ENCODE peak calls at places on chromosomes 7 and 10, in four cellular contexts. One of them, this sample, is unnamed.
A peak's percentile ranks its signal among the peaks of the same experiment; 100 is the strongest.

GRCh38 chr7:83655951-83656556 is 7.1 kb upstream of the SEMA3E start:
- DNase-seq in endothelial cell: peak; percentile 50
- DNase-seq in AG10803: peak; percentile 52
- DNase-seq in GM20000: peak; percentile 32
- DNase-seq in this sample: peak; percentile 38

GRCh38 chr7:47119408-47119807 is 462.5 kb downstream of the TNS3 start:
- DNase-seq in endothelial cell: no peak
- DNase-seq in AG10803: peak; percentile 15
- DNase-seq in GM20000: no peak
- DNase-seq in this sample: no peak

GRCh38 chr7:8128457-8129322 is 133.3 kb downstream of the ICA1 start:
- DNase-seq in endothelial cell: no peak
- DNase-seq in AG10803: no peak
- DNase-seq in GM20000: no peak
- DNase-seq in this sample: no peak

GRCh38 chr10:1103551-1103950 is 47.4 kb downstream of the WDR37 start:
- DNase-seq in endothelial cell: no peak
- DNase-seq in AG10803: no peak
- DNase-seq in GM20000: no peak
- DNase-seq in this sample: no peak

GRCh38 chr7:43750016-43750887 is 8.2 kb upstream of the BLVRA start:
- DNase-seq in endothelial cell: no peak
- DNase-seq in AG10803: no peak
- DNase-seq in GM20000: no peak
- DNase-seq in this sample: no peak

GRCh38 chr10:77164616-77165311 is 472.8 kb downstream of the KCNMA1 start:
- DNase-seq in endothelial cell: no peak
- DNase-seq in AG10803: peak; percentile 57
- DNase-seq in GM20000: no peak
- DNase-seq in this sample: no peak

GRCh38 chr7:148719753-148720152 is 21.1 kb downstream of the CUL1 start:
- DNase-seq in endothelial cell: no peak
- DNase-seq in AG10803: no peak
- DNase-seq in GM20000: no peak
- DNase-seq in this sample: no peak

GRCh38 chr7:30349170-30349569 is 64.8 kb downstream of the ZNRF2 start:
- DNase-seq in endothelial cell: no peak
- DNase-seq in AG10803: no peak
- DNase-seq in GM20000: no peak
- DNase-seq in this sample: no peak

GRCh38 chr7:2802504-2803341 is 41.4 kb downstream of the GNA12 start:
- DNase-seq in endothelial cell: no peak
- DNase-seq in AG10803: no peak
- DNase-seq in GM20000: no peak
- DNase-seq in this sample: no peak

GRCh38 chr7:158747408-158747807 is 42.8 kb upstream of the NCAPG2 start:
- DNase-seq in endothelial cell: no peak
- DNase-seq in AG10803: no peak
- DNase-seq in GM20000: no peak
- DNase-seq in this sample: no peak

GRCh38 chr7:27032843-27033242 is 63.0 kb downstream of the HOXA1 start:
- DNase-seq in endothelial cell: no peak
- DNase-seq in AG10803: peak; percentile 60
- DNase-seq in GM20000: no peak
- DNase-seq in this sample: no peak

GRCh38 chr7:156616269-156617202 is 24.0 kb upstream of the RNF32 start:
- DNase-seq in endothelial cell: no peak
- DNase-seq in AG10803: no peak
- DNase-seq in GM20000: no peak
- DNase-seq in this sample: no peak

GRCh38 chr7:44043902-44044301 is 600 bp upstream of the DBNL start:
- DNase-seq in endothelial cell: no peak
- DNase-seq in AG10803: no peak
- DNase-seq in GM20000: no peak
- DNase-seq in this sample: no peak

GRCh38 chr10:396107-396506 is 260.9 kb downstream of the ZMYND11 start:
- DNase-seq in endothelial cell: no peak
- DNase-seq in AG10803: no peak
- DNase-seq in GM20000: no peak
- DNase-seq in this sample: no peak

GRCh38 chr7:55019691-55020480 is 1.1 kb downstream of the EGFR start:
- DNase-seq in endothelial cell: peak; percentile 50
- DNase-seq in AG10803: no peak
- DNase-seq in GM20000: peak; percentile 52
- DNase-seq in this sample: no peak

GRCh38 chr10:122276611-122277205 is 5.6 kb downstream of the BTBD16 start:
- DNase-seq in endothelial cell: no peak
- DNase-seq in AG10803: peak; percentile 52
- DNase-seq in GM20000: no peak
- DNase-seq in this sample: no peak

GRCh38 chr7:150738092-150739044 is 1.1 kb downstream of the GIMAP5 start:
- DNase-seq in endothelial cell: no peak
- DNase-seq in AG10803: no peak
- DNase-seq in GM20000: no peak
- DNase-seq in this sample: no peak

GRCh38 chr7:150737265-150738055 is at the start of gene GIMAP5:
- DNase-seq in endothelial cell: no peak
- DNase-seq in AG10803: no peak
- DNase-seq in GM20000: no peak
- DNase-seq in this sample: no peak

GRCh38 chr7:150736864-150737263 is 354 bp upstream of the GIMAP5 start:
- DNase-seq in endothelial cell: no peak
- DNase-seq in AG10803: no peak
- DNase-seq in GM20000: no peak
- DNase-seq in this sample: no peak

GRCh38 chr7:150740053-150740452 is 2.8 kb downstream of the GIMAP5 start:
- DNase-seq in endothelial cell: no peak
- DNase-seq in AG10803: no peak
- DNase-seq in GM20000: no peak
- DNase-seq in this sample: no peak

GRCh38 chr7:150739045-150739432 is 1.8 kb downstream of the GIMAP5 start:
- DNase-seq in endothelial cell: no peak
- DNase-seq in AG10803: no peak
- DNase-seq in GM20000: no peak
- DNase-seq in this sample: no peak
- TF ChIP-seq CTCF in endothelial cell: no peak
- TF ChIP-seq CTCF in AG10803: no peak
- TF ChIP-seq CTCF in GM20000: no peak
- TF ChIP-seq CTCF in this sample: no peak

GRCh38 chr10:69491611-69492010 is 40.3 kb downstream of the TSPAN15 start:
- DNase-seq in endothelial cell: no peak
- DNase-seq in AG10803: no peak
- DNase-seq in GM20000: no peak
- DNase-seq in this sample: no peak

GRCh38 chr10:69492091-69492745 is 41.0 kb downstream of the TSPAN15 start:
- DNase-seq in endothelial cell: no peak
- DNase-seq in AG10803: no peak
- DNase-seq in GM20000: no peak
- DNase-seq in this sample: no peak

GRCh38 chr10:69492746-69493462 is 41.6 kb downstream of the TSPAN15 start:
- DNase-seq in endothelial cell: no peak
- DNase-seq in AG10803: no peak
- DNase-seq in GM20000: no peak
- DNase-seq in this sample: no peak

GRCh38 chr10:69489506-69490090 is 38.3 kb downstream of the TSPAN15 start:
- DNase-seq in endothelial cell: no peak
- DNase-seq in AG10803: no peak
- DNase-seq in GM20000: no peak
- DNase-seq in this sample: no peak

GRCh38 chr10:69490876-69491275 is 39.6 kb downstream of the TSPAN15 start:
- DNase-seq in endothelial cell: no peak
- DNase-seq in AG10803: no peak
- DNase-seq in GM20000: no peak
- DNase-seq in this sample: no peak
- TF ChIP-seq CTCF in endothelial cell: no peak
- TF ChIP-seq CTCF in AG10803: no peak
- TF ChIP-seq CTCF in GM20000: no peak
- TF ChIP-seq CTCF in this sample: no peak

DNA sequence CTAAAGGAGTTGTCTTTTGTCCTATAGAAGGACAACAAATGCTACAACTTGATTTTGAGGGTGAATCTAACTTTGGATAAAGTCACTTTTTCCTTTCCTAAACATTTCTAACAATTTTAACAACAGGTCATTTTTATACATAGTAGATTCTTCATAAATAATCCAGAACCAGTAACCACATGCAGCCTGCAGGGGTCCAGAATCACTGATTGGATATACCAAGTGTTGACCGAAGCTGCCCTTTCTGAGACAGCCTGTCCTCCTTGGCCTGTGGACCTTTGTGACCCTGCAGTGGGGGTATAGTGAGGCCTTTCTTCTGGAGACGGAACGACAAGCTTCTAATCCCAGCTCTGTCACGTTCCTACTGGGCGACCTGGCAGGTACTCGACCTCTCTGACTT is 34.8 kb upstream of the LAMB4 start:
- DNase-seq in endothelial cell: no peak
- DNase-seq in AG10803: no peak
- DNase-seq in GM20000: no peak
- DNase-seq in this sample: no peak
- TF ChIP-seq CTCF in endothelial cell: peak; percentile 44
- TF ChIP-seq CTCF in AG10803: no peak
- TF ChIP-seq CTCF in GM20000: no peak
- TF ChIP-seq CTCF in this sample: no peak

GRCh38 chr10:24000271-24000813 is 208.6 kb upstream of the KIAA1217 start:
- DNase-seq in endothelial cell: no peak
- DNase-seq in AG10803: no peak
- DNase-seq in GM20000: no peak
- DNase-seq in this sample: no peak
- TF ChIP-seq CTCF in endothelial cell: no peak
- TF ChIP-seq CTCF in AG10803: no peak
- TF ChIP-seq CTCF in GM20000: no peak
- TF ChIP-seq CTCF in this sample: no peak

GRCh38 chr10:62268399-62269076 is at the start of gene RTKN2:
- DNase-seq in endothelial cell: peak; percentile 95
- DNase-seq in AG10803: peak; percentile 67
- DNase-seq in GM20000: peak; percentile 76
- DNase-seq in this sample: no peak
- TF ChIP-seq CTCF in endothelial cell: no peak
- TF ChIP-seq CTCF in AG10803: no peak
- TF ChIP-seq CTCF in GM20000: no peak
- TF ChIP-seq CTCF in this sample: no peak

DNA sequence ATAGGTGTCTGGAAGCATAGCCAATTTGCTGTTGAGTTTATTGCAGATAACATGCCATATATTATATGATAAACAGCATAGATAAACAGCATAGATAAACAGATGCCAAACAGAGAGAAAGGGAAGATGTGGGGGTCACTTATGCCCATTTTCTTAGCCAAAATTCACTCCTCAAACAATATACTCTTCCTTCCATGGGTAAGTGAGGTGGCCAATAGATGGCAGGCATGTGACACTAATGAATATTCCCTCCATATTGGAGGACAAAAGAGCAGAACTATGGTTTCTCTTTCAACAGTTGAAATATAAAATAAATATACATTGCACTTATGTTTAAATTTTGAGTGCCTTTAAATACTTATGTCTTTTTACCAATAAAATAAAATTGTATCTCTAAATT is 1212.8 kb downstream of the REEP3 start:
- DNase-seq in endothelial cell: peak; percentile 25
- DNase-seq in AG10803: no peak
- DNase-seq in GM20000: peak; percentile 6
- DNase-seq in this sample: no peak
- TF ChIP-seq CTCF in endothelial cell: no peak
- TF ChIP-seq CTCF in AG10803: no peak
- TF ChIP-seq CTCF in GM20000: peak; percentile 42
- TF ChIP-seq CTCF in this sample: no peak

GRCh38 chr7:36209814-36210183 is 56.7 kb downstream of the EEPD1 start:
- DNase-seq in endothelial cell: no peak
- DNase-seq in AG10803: no peak
- DNase-seq in GM20000: no peak
- DNase-seq in this sample: no peak

GRCh38 chr7:36208406-36208805 is 55.4 kb downstream of the EEPD1 start:
- DNase-seq in endothelial cell: no peak
- DNase-seq in AG10803: no peak
- DNase-seq in GM20000: no peak
- DNase-seq in this sample: no peak

GRCh38 chr7:36205844-36206243 is 52.8 kb downstream of the EEPD1 start:
- DNase-seq in endothelial cell: no peak
- DNase-seq in AG10803: no peak
- DNase-seq in GM20000: no peak
- DNase-seq in this sample: no peak

GRCh38 chr7:36208997-36209813 is 56.2 kb downstream of the EEPD1 start:
- DNase-seq in endothelial cell: no peak
- DNase-seq in AG10803: peak; percentile 58
- DNase-seq in GM20000: no peak
- DNase-seq in this sample: no peak

DNA sequence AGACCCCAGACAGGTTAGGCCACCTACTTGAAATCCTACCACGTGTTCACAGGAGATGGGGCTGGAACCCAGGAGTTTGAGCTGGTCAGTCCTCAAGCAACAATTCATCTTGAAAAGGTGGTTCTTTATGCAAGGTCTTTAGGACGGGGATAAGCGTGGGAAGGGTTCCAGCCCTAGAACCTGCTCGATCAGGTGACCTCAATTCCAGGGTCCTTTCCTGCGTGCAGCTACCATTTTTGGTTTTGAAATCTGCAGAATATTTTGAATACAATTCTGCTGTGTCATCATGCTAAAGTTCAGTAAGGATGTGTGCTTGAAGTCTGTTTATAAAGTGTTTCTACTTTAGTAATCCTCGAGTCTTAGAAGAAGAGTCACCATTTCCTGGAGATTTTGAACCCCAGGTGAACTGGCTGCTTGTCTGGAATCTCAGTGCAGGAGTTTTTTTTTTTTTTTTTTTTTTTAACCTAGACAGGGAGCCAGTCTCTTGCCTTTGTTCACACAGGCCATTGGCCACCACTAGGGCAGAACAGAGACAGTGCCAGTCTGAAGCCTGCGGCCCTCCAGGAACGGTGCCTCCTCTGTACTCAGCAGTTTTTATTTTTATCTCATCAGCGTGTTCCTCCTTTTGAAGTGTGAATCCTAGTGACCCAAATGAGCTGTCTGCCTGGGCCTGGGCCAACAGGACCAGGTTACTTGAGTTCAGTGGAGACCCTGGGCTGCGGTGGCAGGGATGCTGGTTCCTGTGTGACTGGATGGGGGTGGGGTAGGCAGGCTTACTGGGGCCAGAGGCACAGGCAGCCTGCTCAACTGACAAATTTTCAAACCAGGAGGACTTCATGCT is 54.6 kb downstream of the EEPD1 start:
- DNase-seq in endothelial cell: no peak
- DNase-seq in AG10803: peak; percentile 78
- DNase-seq in GM20000: no peak
- DNase-seq in this sample: no peak
- TF ChIP-seq CTCF in endothelial cell: no peak
- TF ChIP-seq CTCF in AG10803: peak; percentile 22
- TF ChIP-seq CTCF in GM20000: no peak
- TF ChIP-seq CTCF in this sample: no peak

DNA sequence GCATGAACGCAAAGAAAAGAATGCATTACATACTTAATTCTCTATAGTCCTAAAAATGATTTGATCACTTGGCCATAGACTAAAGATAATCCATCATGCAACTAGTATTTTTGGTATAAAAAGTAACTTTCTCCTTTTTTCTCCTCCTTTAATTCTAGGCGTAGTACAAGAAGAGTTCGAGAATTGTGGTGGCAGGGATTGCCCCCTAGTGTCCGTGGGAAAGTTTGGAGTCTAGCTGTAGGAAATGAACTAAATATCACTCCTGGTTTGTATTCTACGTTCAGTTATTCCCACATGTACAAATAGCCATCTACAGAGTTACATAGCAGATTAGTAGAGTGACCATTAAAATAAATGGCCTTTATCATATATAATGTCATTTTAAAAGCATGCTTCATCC is 45.5 kb upstream of the HELLS start:
- DNase-seq in endothelial cell: no peak
- DNase-seq in AG10803: no peak
- DNase-seq in GM20000: no peak
- DNase-seq in this sample: no peak
- TF ChIP-seq CTCF in endothelial cell: peak; percentile 29
- TF ChIP-seq CTCF in AG10803: peak; percentile 51
- TF ChIP-seq CTCF in GM20000: no peak
- TF ChIP-seq CTCF in this sample: peak; percentile 38

This sample was measured in AG09319.